ENCODE peak calls at places on chromosomes 6 and 20, in six cellular contexts. Q is A549, G is T-helper 2 cell, H is T-helper 9 cell, O is GM04504, X is iris pigment epithelial cell. Y is an unnamed sample.

GRCh38 chr6:91291071-91291470 is 704.2 kb upstream of the MAP3K7 start:
- DNase-seq in O (no peak), Q (no peak), H (no peak), X (peak), G (no peak), Y (peak)

GRCh38 chr20:52446421-52447231 is 255.0 kb upstream of the ZFP64 start:
- DNase-seq in Q (no peak), H (no peak), O (no peak), X (peak), G (no peak), Y (peak)

GRCh38 chr6:83215131-83216047 is 22.2 kb downstream of the RWDD2A start:
- DNase-seq in Q (peak), X (peak), H (peak), O (peak), G (peak), Y (peak)

GRCh38 chr6:49551866-49552129 is 1.3 kb downstream of the C6orf141 start:
- DNase-seq in H (no peak), X (no peak), G (no peak), O (no peak), Q (no peak), Y (no peak)

GRCh38 chr6:27297857-27298730 is 14.0 kb downstream of the POM121L2 start:
- DNase-seq in H (no peak), Q (no peak), X (peak), O (no peak), G (no peak), Y (peak)

GRCh38 chr6:87066449-87067288 is 28.2 kb downstream of the CGA start:
- DNase-seq in H (peak), G (peak), Q (peak), X (peak), O (peak), Y (peak)

GRCh38 chr6:135379647-135380046 is 117.9 kb downstream of the AHI1 start:
- DNase-seq in G (no peak), O (no peak), H (no peak), Q (no peak), X (no peak), Y (no peak)

GRCh38 chr6:44304282-44305199 is 8.6 kb downstream of the AARS2 start:
- DNase-seq in O (no peak), H (peak), G (peak), X (peak), Q (peak), Y (peak)

GRCh38 chr6:29071831-29072723 is 15.0 kb downstream of the OR2B3 start:
- DNase-seq in H (no peak), G (peak), Q (peak), O (no peak), X (peak), Y (peak)

GRCh38 chr6:100663219-100663863 is 198.6 kb upstream of the SIM1 start:
- DNase-seq in G (no peak), O (peak), H (no peak), Q (no peak), X (peak), Y (peak)

GRCh38 chr20:62008643-62009183 is 57.0 kb downstream of the TAF4 start:
- DNase-seq in H (no peak), X (no peak), G (no peak), Q (no peak), O (no peak), Y (no peak)

GRCh38 chr6:34142599-34142998 is 3.3 kb downstream of the GRM4 start:
- DNase-seq in H (no peak), O (no peak), Q (no peak), X (no peak), G (no peak), Y (no peak)

GRCh38 chr6:7644394-7644793 is 54.4 kb downstream of the SNRNP48 start:
- DNase-seq in O (no peak), Q (no peak), G (no peak), H (no peak), X (no peak), Y (no peak)

GRCh38 chr6:90053614-90054013 is 159.3 kb downstream of the GJA10 start:
- DNase-seq in G (no peak), X (no peak), H (no peak), Q (no peak), O (no peak), Y (no peak)

GRCh38 chr20:60200305-60200918 is 242.2 kb downstream of the CDH26 start:
- DNase-seq in Q (no peak), O (no peak), X (no peak), G (no peak), H (no peak), Y (no peak)

GRCh38 chr20:45341939-45342862 is 6.0 kb downstream of the SDC4 start:
- DNase-seq in O (no peak), H (no peak), Q (no peak), X (peak), G (no peak), Y (peak)

GRCh38 chr20:38210741-38211140 is 45.7 kb upstream of the TGM2 start:
- DNase-seq in O (no peak), G (no peak), Q (no peak), X (no peak), H (no peak), Y (peak)

GRCh38 chr6:147283460-147283859 is 79.2 kb downstream of the STXBP5 start:
- DNase-seq in G (no peak), Q (no peak), O (peak), X (no peak), H (no peak), Y (no peak)

GRCh38 chr20:23403721-23404120 is 17.6 kb downstream of the NAPB start:
- DNase-seq in Q (no peak), O (no peak), G (no peak), H (no peak), X (peak), Y (no peak)

Y was measured in astrocyte of the hippocampus.